ENCODE peak calls at places on chromosomes 11 and 22, in seven cellular contexts. S is GM12892, O is sigmoid colon, W is breast epithelium, G is body of pancreas, X is testis, U is K562. D is an unnamed sample.

GRCh38 chr11:114815176-114815575 is 136.8 kb downstream of the NXPE2 start:
- DNase-seq in W (no peak), U (no peak), G (no peak), S (no peak), X (no peak), O (no peak), D (no peak)

GRCh38 chr11:17405232-17406005 is 17.0 kb upstream of the KCNJ11 start:
- DNase-seq in X (peak), W (peak), G (peak), S (no peak), U (peak), O (peak), D (no peak)

GRCh38 chr22:28034760-28035401 is 115.8 kb upstream of the PITPNB start:
- DNase-seq in O (peak), G (peak), U (peak), W (no peak), S (no peak), X (peak), D (peak)

GRCh38 chr11:105862736-105863367 is 159.2 kb downstream of the MSANTD4 start:
- DNase-seq in W (no peak), S (no peak), X (no peak), U (no peak), O (no peak), G (no peak), D (peak)

GRCh38 chr11:96648991-96649390 is 259.2 kb downstream of the JRKL start:
- DNase-seq in X (peak), S (no peak), U (no peak), O (no peak), W (no peak), G (no peak), D (no peak)

GRCh38 chr22:17972385-17973181 is 51.8 kb downstream of the MICAL3 start:
- DNase-seq in W (no peak), S (no peak), U (no peak), X (no peak), O (no peak), G (peak), D (no peak)

GRCh38 chr11:111309516-111309915 is 11.2 kb downstream of the POU2AF3 start:
- DNase-seq in W (no peak), U (no peak), X (no peak), O (no peak), S (no peak), G (no peak), D (no peak)

GRCh38 chr11:61785837-61786402 is 6.5 kb downstream of the TMEM258 start:
- DNase-seq in X (no peak), U (no peak), W (no peak), S (no peak), O (peak), G (no peak), D (no peak)

GRCh38 chr11:61955416-61956135 is 5.4 kb downstream of the BEST1 start:
- DNase-seq in W (no peak), O (no peak), S (no peak), X (no peak), G (no peak), U (peak), D (peak)

GRCh38 chr11:125091247-125091876 is 20.1 kb downstream of the TMEM218 start:
- DNase-seq in U (peak), W (no peak), S (no peak), O (peak), G (peak), X (peak), D (peak)

GRCh38 chr11:66012946-66013761 is 1.3 kb downstream of the CST6 start:
- DNase-seq in X (no peak), O (no peak), S (no peak), W (no peak), U (peak), G (no peak), D (peak)

GRCh38 chr22:26599505-26599904 is 9.6 kb upstream of the TPST2 start:
- DNase-seq in O (no peak), X (no peak), U (no peak), S (no peak), W (no peak), G (no peak), D (no peak)

GRCh38 chr22:19957445-19957844 is 15.8 kb upstream of the TXNRD2 start:
- DNase-seq in G (no peak), O (peak), X (no peak), S (no peak), U (no peak), W (no peak), D (no peak)

GRCh38 chr11:108967571-108967970 is 302.7 kb downstream of the DDX10 start:
- DNase-seq in S (no peak), W (no peak), O (peak), G (no peak), U (no peak), X (peak), D (no peak)

GRCh38 chr11:21560466-21560975 is 632.4 kb upstream of the ANO5 start:
- DNase-seq in O (no peak), S (no peak), X (no peak), W (no peak), G (no peak), U (no peak), D (no peak)

GRCh38 chr22:49243965-49244364 is 583.7 kb downstream of the BRD1 start:
- DNase-seq in O (no peak), S (no peak), X (peak), G (no peak), W (peak), U (no peak), D (no peak)

GRCh38 chr22:42990131-42990838 is 24.7 kb downstream of the PACSIN2 start:
- DNase-seq in U (no peak), X (no peak), W (no peak), S (no peak), G (peak), O (peak), D (no peak)

GRCh38 chr22:42993651-42994275 is 21.2 kb downstream of the PACSIN2 start:
- DNase-seq in S (no peak), G (no peak), O (peak), W (no peak), U (no peak), X (no peak), D (no peak)

GRCh38 chr22:42992886-42993479 is 22.0 kb downstream of the PACSIN2 start:
- DNase-seq in U (no peak), S (no peak), W (no peak), G (no peak), X (no peak), O (peak), D (no peak)

GRCh38 chr22:42992092-42992491 is 22.9 kb downstream of the PACSIN2 start:
- DNase-seq in X (no peak), S (no peak), O (peak), W (no peak), U (no peak), G (no peak), D (no peak)

GRCh38 chr22:42991010-42991651 is 23.8 kb downstream of the PACSIN2 start:
- DNase-seq in O (peak), G (peak), W (no peak), U (no peak), X (no peak), S (no peak), D (no peak)
- TF ChIP-seq POLR2A in O (no peak), G (peak), W (no peak), U (no peak), X (no peak), S (no peak), D (no peak)

DNA sequence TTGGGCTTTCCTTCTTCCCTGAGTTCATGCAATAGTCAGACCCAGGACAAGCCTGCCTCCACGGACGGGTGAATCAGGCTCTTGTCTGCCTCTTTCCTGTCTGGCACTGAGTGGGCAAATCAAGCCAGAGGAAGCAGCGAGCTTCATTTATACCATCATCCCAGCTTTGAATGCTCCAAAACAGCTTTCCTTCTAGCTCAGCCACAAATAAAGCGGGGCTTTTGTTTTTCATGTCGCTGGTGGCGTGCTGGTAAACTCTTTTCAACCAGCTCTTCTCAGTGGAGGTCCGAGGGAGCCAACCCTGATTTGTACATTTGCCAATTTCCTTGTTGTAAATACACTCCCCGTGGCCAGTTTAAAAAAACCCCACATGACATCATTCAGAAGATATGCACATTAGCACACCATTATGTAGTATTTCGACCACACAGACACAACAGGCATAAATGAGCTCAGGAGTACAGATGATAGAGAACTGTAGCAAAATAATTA is 8.6 kb downstream of the C11orf91 start:
- DNase-seq in U (no peak), O (peak), G (peak), W (no peak), X (peak), S (no peak), D (no peak)
- TF ChIP-seq POLR2A in U (no peak), O (no peak), G (no peak), W (no peak), X (no peak), S (no peak), D (no peak)

GRCh38 chr22:45671783-45672563 is at the start of gene ATXN10:
- DNase-seq in U (peak), G (peak), W (peak), S (peak), X (peak), O (peak), D (peak)
- TF ChIP-seq POLR2A in U (peak), G (peak), W (no peak), S (peak), X (no peak), O (no peak), D (peak)

GRCh38 chr11:10302744-10303557 is 1.9 kb upstream of the ADM start:
- DNase-seq in S (no peak), W (peak), X (peak), U (peak), G (peak), O (peak), D (peak)
- TF ChIP-seq POLR2A in S (no peak), W (no peak), X (no peak), U (no peak), G (peak), O (no peak), D (no peak)

GRCh38 chr11:46374815-46375214 is 6.7 kb upstream of the MDK start:
- DNase-seq in S (no peak), O (no peak), W (no peak), X (no peak), G (no peak), U (no peak), D (no peak)
- TF ChIP-seq POLR2A in S (no peak), O (no peak), W (no peak), X (no peak), G (no peak), U (no peak), D (no peak)

GRCh38 chr11:120306519-120307242 is 18.4 kb upstream of the TLCD5 start:
- DNase-seq in W (no peak), X (no peak), U (peak), S (no peak), G (no peak), O (no peak), D (no peak)
- TF ChIP-seq POLR2A in W (no peak), X (no peak), U (no peak), S (no peak), G (no peak), O (no peak), D (no peak)

DNA sequence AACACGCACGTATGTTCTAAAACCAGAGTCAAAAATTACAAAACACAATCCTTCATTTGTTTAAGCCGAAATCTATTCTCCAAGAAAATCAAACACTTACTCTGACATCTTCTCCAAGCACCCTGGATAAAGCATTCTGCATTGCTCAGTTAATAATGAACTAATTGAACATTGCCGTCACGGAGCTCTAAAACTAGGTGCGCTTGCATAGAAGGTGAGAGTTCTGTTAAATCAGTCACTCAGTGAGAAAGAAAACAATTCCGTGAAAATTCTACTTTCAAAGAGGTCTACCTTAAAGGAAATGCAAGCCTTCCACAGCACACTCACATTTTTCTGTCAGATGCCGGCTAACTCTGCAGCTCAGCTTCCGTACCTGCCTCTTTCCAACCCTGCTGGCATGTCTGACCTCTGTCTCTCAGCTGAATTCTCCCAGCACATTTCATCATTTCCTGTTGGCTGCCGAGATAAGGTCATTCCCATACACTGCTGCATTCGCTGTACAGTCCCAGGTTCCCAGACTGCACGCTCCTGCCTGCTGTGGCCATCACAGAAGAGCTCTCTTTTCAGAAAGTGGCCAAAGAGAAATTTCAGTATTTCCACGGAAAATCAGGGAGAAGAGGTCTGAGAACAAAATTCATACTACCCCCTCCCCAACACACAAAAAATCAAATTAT is 55.3 kb downstream of the PACSIN2 start:
- DNase-seq in W (no peak), S (no peak), X (no peak), O (peak), U (peak), G (peak), D (peak)
- TF ChIP-seq POLR2A in W (no peak), S (no peak), X (no peak), O (no peak), U (peak), G (no peak), D (peak)

GRCh38 chr11:563066-563811 is 2.5 kb downstream of the RASSF7 start:
- DNase-seq in S (no peak), X (no peak), O (no peak), U (no peak), W (no peak), G (no peak), D (no peak)

GRCh38 chr11:560305-561147 is at the start of the genes LMNTD2 and RASSF7:
- DNase-seq in O (peak), S (peak), G (peak), U (peak), X (peak), W (peak), D (peak)

GRCh38 chr11:562046-562645 is 1.4 kb downstream of the RASSF7 start:
- DNase-seq in W (no peak), X (no peak), S (no peak), O (no peak), G (no peak), U (no peak), D (no peak)

GRCh38 chr11:559712-560304 is 730 bp downstream of the LMNTD2 start:
- DNase-seq in G (peak), O (no peak), X (no peak), U (peak), S (no peak), W (no peak), D (no peak)

GRCh38 chr11:561148-562003 is 606 bp downstream of the RASSF7 start:
- DNase-seq in S (no peak), W (no peak), G (peak), O (no peak), X (peak), U (no peak), D (peak)
- TF ChIP-seq POLR2A in S (no peak), W (peak), G (peak), O (no peak), X (no peak), U (no peak), D (no peak)